ENCODE peak calls at places on chromosome 17, in six cellular contexts. S is suprapubic skin, F is lower leg skin, E is GM23338, O is neural progenitor cell, T is HFF-Myc. K is an unnamed sample.

GRCh38 chr17:40369923-40370322 is 5.4 kb upstream of the GJD3 start:
- DNase-seq in S (no peak), E (no peak), T (no peak), F (no peak), O (no peak), K (no peak)

GRCh38 chr17:32518856-32519768 is 32.3 kb downstream of the CDK5R1 start:
- DNase-seq in F (no peak), E (peak), T (no peak), S (peak), O (peak), K (no peak)

GRCh38 chr17:64315032-64315490 is 52.0 kb upstream of the TEX2 start:
- DNase-seq in T (no peak), E (no peak), O (no peak), F (peak), S (peak), K (no peak)

GRCh38 chr17:55458977-55459376 is 37.3 kb upstream of the MMD start:
- DNase-seq in E (no peak), O (no peak), T (no peak), F (no peak), S (no peak), K (peak)

GRCh38 chr17:79617304-79617703 is 6.5 kb upstream of the RBFOX3 start:
- DNase-seq in E (no peak), F (no peak), T (no peak), O (no peak), S (peak), K (no peak)

GRCh38 chr17:28078443-28079229 is 36.2 kb downstream of the NLK start:
- DNase-seq in F (no peak), O (no peak), T (no peak), S (no peak), E (no peak), K (no peak)

GRCh38 chr17:48639136-48639535 is 13.0 kb upstream of the HOXB9 start:
- DNase-seq in T (no peak), E (peak), O (no peak), F (no peak), S (no peak), K (no peak)

GRCh38 chr17:32267690-32268205 is 2.1 kb downstream of the RHBDL3 start:
- DNase-seq in T (no peak), F (no peak), S (no peak), E (peak), O (peak), K (no peak)

GRCh38 chr17:8997994-8998628 is 23.2 kb upstream of the NTN1 start:
- DNase-seq in O (peak), T (no peak), S (no peak), F (no peak), E (peak), K (no peak)

GRCh38 chr17:79711715-79712305 is 18.9 kb upstream of the ENPP7 start:
- DNase-seq in F (no peak), E (peak), O (no peak), S (no peak), T (no peak), K (no peak)

GRCh38 chr17:53234138-53234537 is 588.6 kb upstream of the KIF2B start:
- DNase-seq in T (no peak), S (no peak), O (no peak), F (no peak), E (no peak), K (no peak)

GRCh38 chr17:6374761-6375312 is 60.1 kb downstream of the AIPL1 start:
- DNase-seq in F (no peak), O (peak), E (peak), S (no peak), T (no peak), K (peak)

GRCh38 chr17:37648555-37648954 is 5.3 kb upstream of the DDX52 start:
- DNase-seq in O (no peak), E (no peak), T (peak), F (no peak), S (no peak), K (peak)

GRCh38 chr17:37651846-37652245 is 8.6 kb upstream of the DDX52 start:
- DNase-seq in S (no peak), E (no peak), T (no peak), O (no peak), F (no peak), K (no peak)

GRCh38 chr17:37650419-37651003 is 7.3 kb upstream of the DDX52 start:
- DNase-seq in F (no peak), E (peak), T (no peak), O (peak), S (no peak), K (no peak)
- TF ChIP-seq CTCF in F (no peak), E (peak), T (peak), O (peak), S (no peak), K (peak)

GRCh38 chr17:17050346-17051345 is 8.4 kb downstream of the MPRIP start:
- DNase-seq in F (no peak), S (peak), T (no peak), O (no peak), E (no peak), K (no peak)

GRCh38 chr17:17052462-17053221 is 10.4 kb downstream of the MPRIP start:
- DNase-seq in S (peak), F (no peak), E (no peak), T (no peak), O (no peak), K (no peak)

GRCh38 chr17:17051791-17052461 is 9.7 kb downstream of the MPRIP start:
- DNase-seq in E (no peak), S (peak), T (no peak), O (no peak), F (no peak), K (no peak)

GRCh38 chr17:17053446-17054379 is 11.5 kb downstream of the MPRIP start:
- DNase-seq in F (no peak), O (no peak), S (peak), E (no peak), T (no peak), K (no peak)

DNA sequence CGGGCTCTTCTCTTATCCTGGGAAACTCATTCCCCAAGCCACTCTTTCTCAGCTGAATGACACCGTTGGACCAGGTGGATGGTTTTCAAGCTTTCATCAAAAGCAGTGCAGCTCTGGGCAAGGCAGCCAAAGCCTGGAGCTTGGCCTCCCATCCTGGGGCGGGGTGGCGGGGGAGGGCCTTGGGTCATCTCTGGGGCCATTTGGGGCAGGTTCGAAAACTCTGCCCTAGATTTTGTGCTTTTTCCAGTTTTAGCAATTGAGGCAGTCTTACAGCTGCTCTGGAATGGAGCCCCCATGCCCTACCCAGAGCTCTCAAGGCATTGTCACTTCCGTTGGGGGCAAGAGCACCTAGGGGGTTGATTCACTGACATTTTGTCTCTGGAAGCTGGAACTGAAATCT is 9.1 kb downstream of the MPRIP start:
- DNase-seq in E (no peak), O (no peak), F (no peak), S (peak), T (no peak), K (no peak)
- H3K4me3 ChIP-seq in E (no peak), O (no peak), F (no peak), S (no peak), T (no peak), K (no peak)

DNA sequence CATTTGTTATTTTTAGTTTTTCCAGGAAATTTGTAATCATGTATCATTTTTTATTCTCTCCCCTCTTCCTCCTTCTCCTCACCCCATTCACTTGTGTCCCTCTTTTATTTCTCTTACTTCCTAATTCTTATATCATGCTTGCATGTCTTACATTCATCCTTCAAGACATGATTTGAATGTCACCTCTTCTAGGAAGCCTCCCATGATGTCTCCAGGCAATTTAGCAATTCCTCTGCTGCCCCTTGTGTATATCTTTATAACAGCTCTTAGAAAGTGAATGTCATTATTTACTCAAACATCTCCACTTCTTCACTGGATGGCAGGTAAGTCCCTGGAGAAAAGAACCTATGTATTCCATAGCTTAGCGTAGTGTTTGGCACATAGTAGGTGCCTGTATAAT is 7.8 kb downstream of the HNF1B start:
- DNase-seq in T (no peak), O (no peak), E (no peak), F (no peak), S (no peak), K (no peak)
- TF ChIP-seq CTCF in T (no peak), O (no peak), E (no peak), F (no peak), S (no peak), K (peak)

GRCh38 chr17:44533533-44534246 is 23.6 kb upstream of the FZD2 start:
- DNase-seq in T (peak), S (peak), O (peak), F (peak), E (peak), K (no peak)
- H3K4me3 ChIP-seq in T (no peak), S (peak), O (no peak), F (no peak), E (no peak), K (no peak)

DNA sequence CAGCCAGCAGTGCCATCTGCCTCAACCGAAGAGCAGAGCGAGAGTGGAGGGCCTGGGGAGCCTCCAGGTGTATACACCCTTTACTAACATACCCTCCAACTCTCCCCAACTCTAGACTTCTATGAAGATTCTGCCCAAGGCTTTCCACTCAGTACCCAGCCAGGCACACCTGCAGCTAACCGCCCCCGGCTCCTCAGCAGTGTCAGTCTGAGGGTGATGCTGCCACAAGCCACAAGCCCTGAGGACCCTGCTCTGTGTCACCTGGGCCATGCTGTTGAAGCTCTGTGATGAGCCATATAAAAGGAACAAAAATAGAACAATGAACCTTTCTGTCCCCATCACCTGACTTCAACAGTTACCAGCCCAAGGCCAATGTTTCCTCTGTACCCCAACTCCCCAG is 3.8 kb downstream of the CENPV start:
- DNase-seq in E (no peak), T (no peak), S (peak), F (no peak), O (no peak), K (no peak)
- TF ChIP-seq CTCF in E (no peak), T (no peak), S (no peak), F (no peak), O (no peak), K (no peak)

GRCh38 chr17:7705269-7706255 is 560 bp downstream of the EFNB3 start:
- DNase-seq in T (no peak), E (peak), O (peak), S (no peak), F (no peak), K (no peak)
- H3K4me3 ChIP-seq in T (peak), E (peak), O (peak), S (peak), F (peak), K (peak)

DNA sequence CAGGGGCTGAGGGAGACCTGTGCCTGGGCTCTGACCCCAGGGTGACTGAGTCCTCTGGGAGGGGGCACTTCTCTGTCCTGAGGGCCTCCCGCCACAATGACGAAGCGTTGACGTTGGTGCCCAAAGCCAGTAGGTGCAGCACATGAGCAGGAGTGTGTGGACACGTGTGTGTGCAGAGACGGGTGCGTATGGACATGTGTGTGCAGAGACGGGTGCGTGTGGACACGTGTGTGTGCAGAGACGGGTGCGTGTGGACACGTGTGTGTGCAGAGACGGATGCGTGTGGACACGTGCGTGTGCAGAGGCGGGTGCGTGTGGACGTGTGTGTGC is 726 bp upstream of the CD7 start:
- DNase-seq in O (no peak), E (no peak), S (no peak), T (no peak), F (no peak), K (no peak)
- TF ChIP-seq CTCF in O (no peak), E (no peak), S (no peak), T (no peak), F (no peak), K (no peak)

GRCh38 chr17:75831032-75831567 is 13.1 kb downstream of the UNC13D start:
- DNase-seq in O (no peak), S (peak), T (no peak), E (peak), F (no peak), K (no peak)
- H3K4me3 ChIP-seq in O (no peak), S (no peak), T (no peak), E (peak), F (no peak), K (no peak)

GRCh38 chr17:62807812-62808575 is at the start of gene MARCHF10:
- DNase-seq in F (no peak), O (peak), E (peak), T (no peak), S (no peak), K (no peak)
- TF ChIP-seq CTCF in F (no peak), O (no peak), E (no peak), T (no peak), S (no peak), K (no peak)

K was measured in epithelial cell of proximal tubule.